ENCODE peak calls at places on chromosomes 7 and 10, in six cellular contexts. One of them, this sample, is unnamed.

GRCh38 chr7:139041378-139042053 is 5.7 kb upstream of the ZC3HAV1L start:
- DNase-seq in HepG2: no peak
- DNase-seq in GM12891: no peak
- DNase-seq in H1: no peak
- DNase-seq in GM12878: no peak
- DNase-seq in K562: no peak
- DNase-seq in this sample: no peak

GRCh38 chr10:14087585-14087984 is 243.1 kb downstream of the FRMD4A start:
- DNase-seq in GM12878: no peak
- DNase-seq in GM12891: no peak
- DNase-seq in H1: no peak
- DNase-seq in HepG2: no peak
- DNase-seq in K562: no peak
- DNase-seq in this sample: no peak

GRCh38 chr10:87000491-87000890 is 19.6 kb upstream of the FAM25A start:
- DNase-seq in GM12878: no peak
- DNase-seq in H1: no peak
- DNase-seq in HepG2: peak; percentile 3
- DNase-seq in K562: no peak
- DNase-seq in GM12891: no peak
- DNase-seq in this sample: no peak

GRCh38 chr10:69241575-69241974 is 21.4 kb downstream of the HKDC1 start:
- DNase-seq in HepG2: no peak
- DNase-seq in GM12878: no peak
- DNase-seq in K562: no peak
- DNase-seq in H1: no peak
- DNase-seq in GM12891: no peak
- DNase-seq in this sample: no peak

GRCh38 chr7:47833211-47833610 is 115.1 kb downstream of the PKD1L1 start:
- DNase-seq in H1: peak; percentile 33
- DNase-seq in K562: no peak
- DNase-seq in GM12878: no peak
- DNase-seq in GM12891: no peak
- DNase-seq in HepG2: no peak
- DNase-seq in this sample: no peak

GRCh38 chr7:1695800-1696454 is 25.9 kb downstream of the ELFN1 start:
- DNase-seq in GM12878: no peak
- DNase-seq in HepG2: no peak
- DNase-seq in GM12891: no peak
- DNase-seq in H1: peak; percentile 35
- DNase-seq in K562: peak; percentile 1
- DNase-seq in this sample: no peak

GRCh38 chr10:28147706-28148105 is 148.8 kb upstream of the ODAD2 start:
- DNase-seq in GM12878: no peak
- DNase-seq in HepG2: no peak
- DNase-seq in GM12891: no peak
- DNase-seq in H1: no peak
- DNase-seq in K562: no peak
- DNase-seq in this sample: no peak

GRCh38 chr7:116173051-116174028 is 37.0 kb upstream of the TES start:
- DNase-seq in K562: peak; percentile 43
- DNase-seq in GM12878: no peak
- DNase-seq in GM12891: no peak
- DNase-seq in H1: no peak
- DNase-seq in HepG2: peak; percentile 77
- DNase-seq in this sample: no peak

GRCh38 chr7:41190615-41191014 is 512.3 kb downstream of the INHBA start:
- DNase-seq in H1: no peak
- DNase-seq in GM12878: no peak
- DNase-seq in K562: no peak
- DNase-seq in GM12891: no peak
- DNase-seq in HepG2: no peak
- DNase-seq in this sample: no peak

GRCh38 chr10:48890904-48891839 is 48.5 kb downstream of the LRRC18 start:
- DNase-seq in HepG2: no peak
- DNase-seq in GM12878: no peak
- DNase-seq in K562: no peak
- DNase-seq in H1: no peak
- DNase-seq in GM12891: no peak
- DNase-seq in this sample: no peak

GRCh38 chr10:12103743-12104142 is 25.7 kb upstream of the SEC61A2 start:
- DNase-seq in K562: no peak
- DNase-seq in GM12891: no peak
- DNase-seq in HepG2: no peak
- DNase-seq in H1: no peak
- DNase-seq in GM12878: no peak
- DNase-seq in this sample: no peak

GRCh38 chr7:44617225-44617885 is 10.9 kb downstream of the OGDH start:
- DNase-seq in H1: no peak
- DNase-seq in GM12878: no peak
- DNase-seq in GM12891: no peak
- DNase-seq in K562: no peak
- DNase-seq in HepG2: no peak
- DNase-seq in this sample: no peak

GRCh38 chr10:43395571-43396060 is 13.4 kb downstream of the HNRNPF start:
- DNase-seq in GM12891: no peak
- DNase-seq in GM12878: no peak
- DNase-seq in H1: no peak
- DNase-seq in HepG2: no peak
- DNase-seq in K562: no peak
- DNase-seq in this sample: no peak

GRCh38 chr7:43204081-43204480 is 91.6 kb downstream of the HECW1 start:
- DNase-seq in K562: no peak
- DNase-seq in GM12891: no peak
- DNase-seq in H1: no peak
- DNase-seq in HepG2: no peak
- DNase-seq in GM12878: no peak
- DNase-seq in this sample: no peak

GRCh38 chr7:104299323-104299722 is 29.1 kb upstream of the LHFPL3 start:
- DNase-seq in GM12878: no peak
- DNase-seq in H1: no peak
- DNase-seq in GM12891: no peak
- DNase-seq in HepG2: no peak
- DNase-seq in K562: no peak
- DNase-seq in this sample: no peak

GRCh38 chr7:132270517-132270916 is 305.8 kb downstream of the PLXNA4 start:
- DNase-seq in GM12878: no peak
- DNase-seq in H1: no peak
- DNase-seq in K562: no peak
- DNase-seq in HepG2: no peak
- DNase-seq in GM12891: no peak
- DNase-seq in this sample: no peak

GRCh38 chr10:3775671-3776551 is 9.1 kb downstream of the KLF6 start:
- DNase-seq in H1: peak; percentile 56
- DNase-seq in HepG2: no peak
- DNase-seq in GM12878: no peak
- DNase-seq in K562: no peak
- DNase-seq in GM12891: no peak
- DNase-seq in this sample: no peak

GRCh38 chr7:123198111-123198510 is 1.7 kb downstream of the SLC13A1 start:
- DNase-seq in GM12878: no peak
- DNase-seq in H1: no peak
- DNase-seq in HepG2: no peak
- DNase-seq in K562: no peak
- DNase-seq in GM12891: no peak
- DNase-seq in this sample: no peak

GRCh38 chr7:123201901-123202300 is 2.1 kb upstream of the SLC13A1 start:
- DNase-seq in K562: no peak
- DNase-seq in H1: no peak
- DNase-seq in GM12891: no peak
- DNase-seq in HepG2: no peak
- DNase-seq in GM12878: no peak
- DNase-seq in this sample: no peak

GRCh38 chr7:123199869-123200268 is at the start of gene SLC13A1:
- DNase-seq in HepG2: no peak
- DNase-seq in H1: no peak
- DNase-seq in GM12878: no peak
- DNase-seq in GM12891: no peak
- DNase-seq in K562: no peak
- DNase-seq in this sample: no peak

GRCh38 chr7:123204206-123204835 is 4.6 kb upstream of the SLC13A1 start:
- DNase-seq in H1: no peak
- DNase-seq in GM12891: no peak
- DNase-seq in GM12878: no peak
- DNase-seq in HepG2: no peak
- DNase-seq in K562: no peak
- DNase-seq in this sample: no peak

DNA sequence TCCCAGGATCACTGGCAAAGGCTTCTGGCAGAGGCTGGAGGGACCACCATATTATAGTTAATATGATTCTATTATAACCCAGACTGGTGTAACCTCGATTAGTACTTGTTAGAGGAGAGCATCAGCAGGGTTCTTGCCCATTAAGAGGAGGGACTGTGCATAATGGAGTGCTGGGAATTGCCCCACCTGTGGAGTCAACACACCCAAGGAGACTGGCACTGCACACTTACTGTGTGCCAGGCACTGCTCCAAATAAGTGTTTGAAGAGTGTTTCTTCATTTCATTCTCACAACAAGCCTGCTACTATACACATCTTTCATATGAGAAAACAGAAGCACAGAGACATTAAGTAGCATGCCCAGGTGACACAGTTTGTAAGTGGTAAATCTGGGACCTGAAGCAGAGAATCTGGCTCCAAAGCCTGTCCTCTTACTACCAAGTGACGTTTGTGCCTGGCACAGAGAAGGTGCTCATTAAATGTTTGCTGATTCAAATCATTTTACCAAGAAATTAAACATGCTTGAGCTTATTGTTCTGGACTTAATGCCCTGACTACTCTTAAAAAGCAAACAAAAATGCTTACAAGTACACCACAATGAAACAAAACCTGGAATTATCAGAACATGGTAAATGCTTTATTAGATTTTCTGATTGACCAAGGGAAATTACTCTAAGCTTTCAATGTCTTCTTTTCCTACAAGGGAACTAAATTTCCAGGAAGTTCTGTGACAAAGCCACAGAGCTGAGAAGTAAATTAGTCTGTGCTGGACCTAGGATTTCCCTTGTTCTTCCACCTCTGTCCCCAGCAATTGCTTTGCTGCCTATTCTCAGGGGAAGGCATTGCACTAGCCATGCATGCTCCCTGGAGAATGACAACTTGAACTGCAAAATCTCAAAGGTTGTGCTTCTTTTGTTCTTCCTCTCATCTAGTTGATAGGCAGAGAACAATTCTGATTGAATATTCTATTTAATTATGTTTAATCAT is 809 bp downstream of the SLC13A1 start:
- DNase-seq in K562: no peak
- DNase-seq in H1: no peak
- DNase-seq in HepG2: no peak
- DNase-seq in GM12891: no peak
- DNase-seq in GM12878: no peak
- DNase-seq in this sample: no peak
- TF ChIP-seq POLR2A in K562: no peak
- TF ChIP-seq POLR2A in H1: no peak
- TF ChIP-seq POLR2A in HepG2: no peak
- TF ChIP-seq POLR2A in GM12891: no peak
- TF ChIP-seq POLR2A in GM12878: no peak
- TF ChIP-seq POLR2A in this sample: no peak

DNA sequence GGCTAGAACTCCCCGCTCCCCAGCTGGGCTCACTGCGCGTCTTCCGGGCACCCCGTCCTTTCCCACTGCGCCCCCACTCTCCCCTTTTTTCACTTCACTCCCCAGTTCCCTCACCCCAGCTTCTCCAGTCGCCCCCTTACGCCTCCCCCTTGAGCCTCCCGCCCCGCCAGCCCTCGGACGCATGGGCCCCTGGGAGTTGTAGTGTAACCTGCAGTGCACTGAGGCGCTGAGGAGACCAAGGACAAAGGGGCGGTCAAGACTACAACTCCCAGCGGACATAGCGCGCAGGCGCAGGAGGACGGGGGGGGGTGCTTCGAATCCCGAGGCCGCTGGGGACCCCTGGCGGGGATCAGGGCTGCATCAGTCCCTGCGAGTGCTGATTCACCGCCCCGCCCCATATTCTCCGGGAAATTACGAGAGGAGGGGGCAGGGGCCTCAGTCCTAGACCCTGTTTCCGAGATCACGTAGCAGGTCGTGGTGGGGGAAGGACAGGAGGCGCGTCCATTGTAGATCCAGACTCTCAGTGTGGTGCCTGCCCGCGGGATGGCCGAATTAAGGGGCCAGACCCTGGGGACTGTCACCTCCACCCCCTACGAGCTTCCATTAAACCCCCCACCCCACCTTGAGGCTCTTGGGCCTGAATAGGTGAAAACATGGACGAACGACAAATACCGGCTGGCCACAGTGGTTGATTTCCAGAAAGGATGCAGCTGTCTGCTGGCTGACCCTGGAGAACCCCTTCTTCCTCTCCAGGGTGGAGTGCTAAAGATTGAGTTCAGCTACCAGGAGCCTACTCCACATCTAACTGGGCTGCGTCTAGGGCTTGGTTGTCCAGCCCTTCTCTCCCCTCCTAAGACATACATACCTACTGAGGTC is 558 bp upstream of the YWHAG start:
- DNase-seq in GM12878: peak; percentile 85
- DNase-seq in HepG2: peak; percentile 97
- DNase-seq in GM12891: peak; percentile 83
- DNase-seq in H1: peak; percentile 93
- DNase-seq in K562: peak; percentile 99
- DNase-seq in this sample: peak; percentile 88
- TF ChIP-seq POLR2AphosphoS5 in GM12878: no peak
- TF ChIP-seq POLR2AphosphoS5 in HepG2: peak; percentile 78
- TF ChIP-seq POLR2AphosphoS5 in GM12891: no peak
- TF ChIP-seq POLR2AphosphoS5 in H1: peak; percentile 80
- TF ChIP-seq POLR2AphosphoS5 in K562: peak; percentile 66
- TF ChIP-seq POLR2AphosphoS5 in this sample: no peak

DNA sequence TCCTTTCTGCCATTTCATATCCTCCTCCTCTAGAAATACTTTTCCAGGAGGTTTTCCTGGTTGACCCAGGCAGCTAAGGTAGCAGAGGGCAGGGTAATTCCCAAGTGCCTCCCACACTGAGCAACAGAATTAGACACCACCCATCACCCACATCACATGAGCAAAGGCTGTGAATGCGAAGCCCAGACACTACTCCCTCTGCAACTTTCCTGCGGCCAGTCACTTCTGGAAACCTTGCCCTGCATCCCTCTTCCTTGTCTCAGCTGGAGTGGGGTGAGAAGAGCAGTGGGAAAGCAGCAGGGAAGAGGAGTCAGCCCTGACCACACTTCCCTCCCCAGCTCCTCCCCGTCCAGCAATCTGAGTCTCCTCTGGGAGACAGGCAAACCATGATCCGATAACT is 15.2 kb downstream of the TMEM176B start:
- DNase-seq in K562: no peak
- DNase-seq in GM12891: no peak
- DNase-seq in GM12878: no peak
- DNase-seq in H1: no peak
- DNase-seq in HepG2: no peak
- DNase-seq in this sample: no peak
- TF ChIP-seq TAF1 in K562: no peak
- TF ChIP-seq TAF1 in GM12891: no peak
- TF ChIP-seq TAF1 in GM12878: no peak
- TF ChIP-seq TAF1 in H1: no peak
- TF ChIP-seq TAF1 in HepG2: no peak
- TF ChIP-seq TAF1 in this sample: no peak

GRCh38 chr7:126079581-126079980 is 1150.0 kb upstream of the POT1 start:
- DNase-seq in GM12878: peak; percentile 15
- DNase-seq in H1: no peak
- DNase-seq in HepG2: no peak
- DNase-seq in GM12891: no peak
- DNase-seq in K562: no peak
- DNase-seq in this sample: no peak

GRCh38 chr7:126079151-126079550 is 1149.5 kb upstream of the POT1 start:
- DNase-seq in HepG2: no peak
- DNase-seq in GM12891: no peak
- DNase-seq in GM12878: no peak
- DNase-seq in K562: no peak
- DNase-seq in H1: no peak
- DNase-seq in this sample: no peak

GRCh38 chr7:126083014-126083413 is 1153.4 kb upstream of the POT1 start:
- DNase-seq in HepG2: no peak
- DNase-seq in K562: no peak
- DNase-seq in GM12891: no peak
- DNase-seq in GM12878: no peak
- DNase-seq in H1: no peak
- DNase-seq in this sample: no peak
- TF ChIP-seq POLR2A in HepG2: no peak
- TF ChIP-seq POLR2A in K562: no peak
- TF ChIP-seq POLR2A in GM12891: no peak
- TF ChIP-seq POLR2A in GM12878: no peak
- TF ChIP-seq POLR2A in H1: no peak
- TF ChIP-seq POLR2A in this sample: no peak

This sample was measured in GM12892.